ENCODE peak calls at places on chromosomes 6 and 20, in eight cellular contexts. W is right cardiac atrium; Q is psoas muscle; E is left lung; T is Panc1; D is A549; X is pancreas; H is CD8-positive, alpha-beta T cell. F is an unnamed sample.

GRCh38 chr20:7629880-7630279 is 310.4 kb downstream of the HAO1 start:
- DNase-seq in W (no peak), Q (no peak), E (no peak), T (no peak), D (no peak), X (no peak), H (no peak), F (no peak)

GRCh38 chr20:20548527-20549266 is 163.7 kb downstream of the RALGAPA2 start:
- DNase-seq in W (no peak), Q (no peak), E (no peak), T (no peak), D (no peak), X (no peak), H (no peak), F (no peak)

GRCh38 chr6:26311012-26311384 is 54.0 kb upstream of the BTN3A2 start:
- DNase-seq in W (no peak), Q (no peak), E (no peak), T (no peak), D (no peak), X (no peak), H (no peak), F (no peak)

GRCh38 chr6:101509556-101509955 is 116.0 kb downstream of the GRIK2 start:
- DNase-seq in W (no peak), Q (no peak), E (no peak), T (no peak), D (no peak), X (no peak), H (no peak), F (no peak)

GRCh38 chr20:40564997-40565680 is 123.9 kb downstream of the MAFB start:
- DNase-seq in W (no peak), Q (no peak), E (no peak), T (no peak), D (peak; percentile 47), X (no peak), H (no peak), F (no peak)

GRCh38 chr20:4607287-4607713 is 114.4 kb upstream of the PRND start:
- DNase-seq in W (no peak), Q (no peak), E (no peak), T (peak; percentile 55), D (peak; percentile 84), X (no peak), H (peak; percentile 61), F (peak; percentile 57)

GRCh38 chr6:75337805-75338204 is 53.2 kb upstream of the TMEM30A start:
- DNase-seq in W (no peak), Q (no peak), E (no peak), T (no peak), D (no peak), X (no peak), H (no peak), F (no peak)

GRCh38 chr20:15550116-15550870 is 1023.0 kb downstream of the KIF16B start:
- DNase-seq in W (no peak), Q (no peak), E (no peak), T (no peak), D (no peak), X (no peak), H (no peak), F (no peak)

GRCh38 chr6:109460161-109460830 is 4.7 kb upstream of the MICAL1 start:
- DNase-seq in W (no peak), Q (no peak), E (no peak), T (no peak), D (no peak), X (no peak), H (no peak), F (no peak)

GRCh38 chr6:131858765-131859490 is 51.1 kb downstream of the ENPP1 start:
- DNase-seq in W (no peak), Q (no peak), E (no peak), T (no peak), D (no peak), X (no peak), H (no peak), F (no peak)

GRCh38 chr6:96675617-96676016 is 112.7 kb downstream of the FHL5 start:
- DNase-seq in W (no peak), Q (no peak), E (no peak), T (no peak), D (no peak), X (no peak), H (no peak), F (no peak)

GRCh38 chr6:52152070-52152423 is 34.1 kb upstream of the IL17A start:
- DNase-seq in W (no peak), Q (no peak), E (no peak), T (no peak), D (no peak), X (no peak), H (no peak), F (no peak)

GRCh38 chr6:130937942-130938604 is 110.9 kb downstream of the SMLR1 start:
- DNase-seq in W (no peak), Q (no peak), E (no peak), T (no peak), D (no peak), X (no peak), H (no peak), F (no peak)

GRCh38 chr20:1897965-1898464 is 2.8 kb downstream of the SIRPA start:
- DNase-seq in W (peak; percentile 66), Q (no peak), E (no peak), T (no peak), D (no peak), X (no peak), H (no peak), F (no peak)

GRCh38 chr20:8652396-8652795 is 416.5 kb upstream of the PLCB4 start:
- DNase-seq in W (no peak), Q (no peak), E (no peak), T (no peak), D (no peak), X (no peak), H (no peak), F (no peak)

GRCh38 chr20:29296256-29297230 is 1960.9 kb upstream of the DEFB115 start:
- DNase-seq in W (no peak), Q (no peak), E (no peak), T (no peak), D (no peak), X (peak; percentile 53), H (peak; percentile 7), F (no peak)

GRCh38 chr6:38259736-38260135 is 380.0 kb downstream of the BTBD9 start:
- DNase-seq in W (no peak), Q (no peak), E (no peak), T (no peak), D (no peak), X (no peak), H (no peak), F (no peak)

GRCh38 chr6:26020983-26021349 is 58.4 kb downstream of the TRIM38 start:
- DNase-seq in W (peak; percentile 82), Q (peak; percentile 62), E (peak; percentile 85), T (no peak), D (no peak), X (peak; percentile 63), H (peak; percentile 52), F (peak; percentile 68)

GRCh38 chr6:56938634-56939294 is 16.1 kb upstream of the BEND6 start:
- DNase-seq in W (no peak), Q (peak; percentile 38), E (no peak), T (peak; percentile 100), D (peak; percentile 72), X (no peak), H (no peak), F (peak; percentile 43)

GRCh38 chr6:158854214-158855101 is 35.3 kb upstream of the EZR start:
- DNase-seq in W (no peak), Q (no peak), E (no peak), T (no peak), D (no peak), X (no peak), H (peak; percentile 29), F (no peak)
- H3K4me1 ChIP-seq in W (peaks cover 5% of the 10 kb centered on the region), Q (no peaks in the 10 kb centered on the region), E (peaks cover 14% of the 10 kb centered on the region), T (peaks cover 58% of the 10 kb centered on the region), D (peaks cover 81% of the 10 kb centered on the region), X (peaks cover 35% of the 10 kb centered on the region), H (peaks cover 55% of the 10 kb centered on the region), F (no peaks in the 10 kb centered on the region)

GRCh38 chr20:49951160-49951559 is 15.0 kb downstream of the RNF114 start:
- DNase-seq in W (no peak), Q (no peak), E (no peak), T (no peak), D (no peak), X (no peak), H (no peak), F (no peak)
- H3K27ac ChIP-seq in W (no peak overlapping the region), Q (no peak overlapping the region), E (no peak overlapping the region), T (no peak overlapping the region), D (no peak overlapping the region), X (no peak overlapping the region), H (no peak overlapping the region), F (no peak overlapping the region)

GRCh38 chr20:44886276-44886671 is 769 bp downstream of the YWHAB start:
- DNase-seq in W (no peak), Q (no peak), E (no peak), T (no peak), D (no peak), X (no peak), H (no peak), F (no peak)

GRCh38 chr20:44887466-44887865 is 2.0 kb downstream of the YWHAB start:
- DNase-seq in W (no peak), Q (no peak), E (no peak), T (no peak), D (no peak), X (no peak), H (no peak), F (no peak)

GRCh38 chr20:44885392-44886275 is at the start of gene YWHAB:
- DNase-seq in W (peak; percentile 100), Q (peak; percentile 99), E (peak; percentile 99), T (peak; percentile 85), D (peak; percentile 93), X (peak; percentile 100), H (peak; percentile 98), F (peak; percentile 99)

GRCh38 chr20:44886828-44887227 is 1.3 kb downstream of the YWHAB start:
- DNase-seq in W (no peak), Q (no peak), E (no peak), T (no peak), D (no peak), X (no peak), H (no peak), F (no peak)

GRCh38 chr20:44888226-44889103 is 3.0 kb downstream of the YWHAB start:
- DNase-seq in W (no peak), Q (no peak), E (no peak), T (no peak), D (peak; percentile 33), X (no peak), H (no peak), F (no peak)
- H3K4me1 ChIP-seq in W (peaks cover 8% of the 10 kb centered on the region), Q (peaks cover 41% of the 10 kb centered on the region), E (peaks cover 19% of the 10 kb centered on the region), T (peaks cover 34% of the 10 kb centered on the region), D (peaks cover 30% of the 10 kb centered on the region), X (peaks cover 38% of the 10 kb centered on the region), H (peaks cover 71% of the 10 kb centered on the region), F (no peaks in the 10 kb centered on the region)

DNA sequence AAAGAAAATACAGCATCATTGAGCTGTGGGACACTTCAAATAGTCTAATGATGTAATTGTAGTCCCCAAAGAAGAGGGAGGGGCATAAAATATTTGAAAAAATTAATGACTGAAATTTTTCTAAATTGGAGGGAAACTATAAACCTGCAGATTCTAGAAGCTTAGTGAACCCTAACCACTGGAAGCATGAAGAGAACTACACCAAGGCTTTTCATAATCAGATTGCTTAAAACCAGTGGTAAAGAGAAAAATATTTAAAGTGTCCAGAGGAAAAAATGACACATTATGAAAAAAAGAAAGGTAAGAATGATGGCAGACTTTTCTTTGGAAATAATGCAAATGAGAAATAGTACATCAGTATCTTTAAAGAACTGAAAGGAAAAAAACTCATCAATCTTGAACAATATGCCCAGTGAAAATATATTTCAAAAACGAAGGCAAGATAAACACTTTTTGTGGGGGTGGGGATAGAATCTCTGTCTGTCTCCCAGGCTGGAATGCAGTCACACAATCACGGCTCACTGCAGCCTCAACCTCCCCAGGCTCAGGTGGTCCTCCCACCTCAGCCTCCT is 31.3 kb downstream of the BICRAL start:
- DNase-seq in W (no peak), Q (no peak), E (no peak), T (no peak), D (no peak), X (no peak), H (no peak), F (no peak)
- H3K27ac ChIP-seq in W (no peak overlapping the region), Q (no peak overlapping the region), E (no peak overlapping the region), T (no peak overlapping the region), D (no peak overlapping the region), X (no peak overlapping the region), H (no peak overlapping the region), F (no peak overlapping the region)

F was measured in right lobe of liver.